ENCODE peak calls at places on chromosomes 7 and 10, in four cellular contexts. One of them, this sample, is unnamed. For H3K9me3, the result is how much of the 10 kb centered on the place peaks cover.

GRCh38 chr10:70518695-70519094 is 40.1 kb downstream of the PALD1 start:
- DNase-seq in CD8-positive, alpha-beta memory T cell: no peak
- DNase-seq in CD8-positive, alpha-beta T cell: no peak
- DNase-seq in CD4-positive, alpha-beta memory T cell: no peak
- DNase-seq in this sample: no peak

GRCh38 chr7:124403112-124403511 is 362.5 kb downstream of the GPR37 start:
- DNase-seq in CD8-positive, alpha-beta memory T cell: no peak
- DNase-seq in CD8-positive, alpha-beta T cell: no peak
- DNase-seq in CD4-positive, alpha-beta memory T cell: no peak
- DNase-seq in this sample: no peak

GRCh38 chr7:49597805-49598204 is 175.6 kb upstream of the VWC2 start:
- DNase-seq in CD8-positive, alpha-beta memory T cell: no peak
- DNase-seq in CD8-positive, alpha-beta T cell: no peak
- DNase-seq in CD4-positive, alpha-beta memory T cell: no peak
- DNase-seq in this sample: no peak

GRCh38 chr7:107394831-107395230 is 75.0 kb upstream of the GPR22 start:
- DNase-seq in CD8-positive, alpha-beta memory T cell: no peak
- DNase-seq in CD8-positive, alpha-beta T cell: no peak
- DNase-seq in CD4-positive, alpha-beta memory T cell: no peak
- DNase-seq in this sample: no peak

GRCh38 chr7:101614939-101615302 is 14.2 kb downstream of the MYL10 start:
- DNase-seq in CD8-positive, alpha-beta memory T cell: no peak
- DNase-seq in CD8-positive, alpha-beta T cell: no peak
- DNase-seq in CD4-positive, alpha-beta memory T cell: no peak
- DNase-seq in this sample: no peak

GRCh38 chr7:28771901-28772622 is 186.1 kb downstream of the TRIL start:
- DNase-seq in CD8-positive, alpha-beta memory T cell: no peak
- DNase-seq in CD8-positive, alpha-beta T cell: no peak
- DNase-seq in CD4-positive, alpha-beta memory T cell: no peak
- DNase-seq in this sample: no peak

GRCh38 chr7:150428671-150429451 is 21.6 kb upstream of the GIMAP8 start:
- DNase-seq in CD8-positive, alpha-beta memory T cell: no peak
- DNase-seq in CD8-positive, alpha-beta T cell: no peak
- DNase-seq in CD4-positive, alpha-beta memory T cell: no peak
- DNase-seq in this sample: no peak

GRCh38 chr10:9911488-9911887 is 1106.2 kb upstream of the CELF2 start:
- DNase-seq in CD8-positive, alpha-beta memory T cell: no peak
- DNase-seq in CD8-positive, alpha-beta T cell: no peak
- DNase-seq in CD4-positive, alpha-beta memory T cell: no peak
- DNase-seq in this sample: no peak

GRCh38 chr7:69078997-69079769 is 519.1 kb upstream of the AUTS2 start:
- DNase-seq in CD8-positive, alpha-beta memory T cell: no peak
- DNase-seq in CD8-positive, alpha-beta T cell: no peak
- DNase-seq in CD4-positive, alpha-beta memory T cell: no peak
- DNase-seq in this sample: no peak

GRCh38 chr7:145729701-145730100 is 386.9 kb upstream of the CNTNAP2 start:
- DNase-seq in CD8-positive, alpha-beta memory T cell: no peak
- DNase-seq in CD8-positive, alpha-beta T cell: no peak
- DNase-seq in CD4-positive, alpha-beta memory T cell: no peak
- DNase-seq in this sample: no peak

GRCh38 chr7:145737617-145738016 is 379.0 kb upstream of the CNTNAP2 start:
- DNase-seq in CD8-positive, alpha-beta memory T cell: no peak
- DNase-seq in CD8-positive, alpha-beta T cell: no peak
- DNase-seq in CD4-positive, alpha-beta memory T cell: no peak
- DNase-seq in this sample: no peak

GRCh38 chr7:145732521-145732920 is 384.1 kb upstream of the CNTNAP2 start:
- DNase-seq in CD8-positive, alpha-beta memory T cell: no peak
- DNase-seq in CD8-positive, alpha-beta T cell: no peak
- DNase-seq in CD4-positive, alpha-beta memory T cell: no peak
- DNase-seq in this sample: no peak
- H3K9me3 ChIP-seq in CD8-positive, alpha-beta memory T cell: under half
- H3K9me3 ChIP-seq in CD8-positive, alpha-beta T cell: under half
- H3K9me3 ChIP-seq in CD4-positive, alpha-beta memory T cell: under half
- H3K9me3 ChIP-seq in this sample: under half

GRCh38 chr7:50953820-50954219 is 171.1 kb upstream of the GRB10 start:
- DNase-seq in CD8-positive, alpha-beta memory T cell: no peak
- DNase-seq in CD8-positive, alpha-beta T cell: no peak
- DNase-seq in CD4-positive, alpha-beta memory T cell: no peak
- DNase-seq in this sample: no peak
- H3K9me3 ChIP-seq in CD8-positive, alpha-beta memory T cell: under half
- H3K9me3 ChIP-seq in CD8-positive, alpha-beta T cell: under half
- H3K9me3 ChIP-seq in CD4-positive, alpha-beta memory T cell: under half
- H3K9me3 ChIP-seq in this sample: under half

GRCh38 chr7:142908921-142909870 is 23.7 kb upstream of the TRPV6 start:
- DNase-seq in CD8-positive, alpha-beta memory T cell: no peak
- DNase-seq in CD8-positive, alpha-beta T cell: no peak
- DNase-seq in CD4-positive, alpha-beta memory T cell: no peak
- DNase-seq in this sample: no peak

GRCh38 chr7:142905759-142906158 is 20.2 kb upstream of the TRPV6 start:
- DNase-seq in CD8-positive, alpha-beta memory T cell: no peak
- DNase-seq in CD8-positive, alpha-beta T cell: no peak
- DNase-seq in CD4-positive, alpha-beta memory T cell: no peak
- DNase-seq in this sample: no peak

GRCh38 chr7:142908290-142908689 is 22.7 kb upstream of the TRPV6 start:
- DNase-seq in CD8-positive, alpha-beta memory T cell: no peak
- DNase-seq in CD8-positive, alpha-beta T cell: no peak
- DNase-seq in CD4-positive, alpha-beta memory T cell: no peak
- DNase-seq in this sample: no peak

GRCh38 chr7:142904128-142904527 is 18.6 kb upstream of the TRPV6 start:
- DNase-seq in CD8-positive, alpha-beta memory T cell: no peak
- DNase-seq in CD8-positive, alpha-beta T cell: no peak
- DNase-seq in CD4-positive, alpha-beta memory T cell: no peak
- DNase-seq in this sample: no peak

GRCh38 chr7:142906643-142907042 is 21.1 kb upstream of the TRPV6 start:
- DNase-seq in CD8-positive, alpha-beta memory T cell: no peak
- DNase-seq in CD8-positive, alpha-beta T cell: no peak
- DNase-seq in CD4-positive, alpha-beta memory T cell: no peak
- DNase-seq in this sample: no peak
- H3K9me3 ChIP-seq in CD8-positive, alpha-beta memory T cell: under half
- H3K9me3 ChIP-seq in CD8-positive, alpha-beta T cell: under half
- H3K9me3 ChIP-seq in CD4-positive, alpha-beta memory T cell: under half
- H3K9me3 ChIP-seq in this sample: under half

GRCh38 chr10:128373071-128373749 is 247.0 kb upstream of the MKI67 start:
- DNase-seq in CD8-positive, alpha-beta memory T cell: no peak
- DNase-seq in CD8-positive, alpha-beta T cell: no peak
- DNase-seq in CD4-positive, alpha-beta memory T cell: no peak
- DNase-seq in this sample: no peak
- H3K9me3 ChIP-seq in CD8-positive, alpha-beta memory T cell: under half
- H3K9me3 ChIP-seq in CD8-positive, alpha-beta T cell: under half
- H3K9me3 ChIP-seq in CD4-positive, alpha-beta memory T cell: under half
- H3K9me3 ChIP-seq in this sample: under half

GRCh38 chr7:112020800-112021199 is 185.4 kb downstream of the DOCK4 start:
- DNase-seq in CD8-positive, alpha-beta memory T cell: no peak
- DNase-seq in CD8-positive, alpha-beta T cell: no peak
- DNase-seq in CD4-positive, alpha-beta memory T cell: no peak
- DNase-seq in this sample: no peak
- H3K9me3 ChIP-seq in CD8-positive, alpha-beta memory T cell: under half
- H3K9me3 ChIP-seq in CD8-positive, alpha-beta T cell: under half
- H3K9me3 ChIP-seq in CD4-positive, alpha-beta memory T cell: under half
- H3K9me3 ChIP-seq in this sample: under half

GRCh38 chr10:1632141-1632540 is 105.2 kb downstream of the ADARB2 start:
- DNase-seq in CD8-positive, alpha-beta memory T cell: no peak
- DNase-seq in CD8-positive, alpha-beta T cell: no peak
- DNase-seq in CD4-positive, alpha-beta memory T cell: no peak
- DNase-seq in this sample: no peak

GRCh38 chr10:1631282-1631681 is 106.0 kb downstream of the ADARB2 start:
- DNase-seq in CD8-positive, alpha-beta memory T cell: no peak
- DNase-seq in CD8-positive, alpha-beta T cell: no peak
- DNase-seq in CD4-positive, alpha-beta memory T cell: no peak
- DNase-seq in this sample: peak

GRCh38 chr10:1633783-1634182 is 103.5 kb downstream of the ADARB2 start:
- DNase-seq in CD8-positive, alpha-beta memory T cell: no peak
- DNase-seq in CD8-positive, alpha-beta T cell: no peak
- DNase-seq in CD4-positive, alpha-beta memory T cell: no peak
- DNase-seq in this sample: no peak

GRCh38 chr10:1634239-1634638 is 103.1 kb downstream of the ADARB2 start:
- DNase-seq in CD8-positive, alpha-beta memory T cell: no peak
- DNase-seq in CD8-positive, alpha-beta T cell: no peak
- DNase-seq in CD4-positive, alpha-beta memory T cell: no peak
- DNase-seq in this sample: no peak

GRCh38 chr10:1632596-1632995 is 104.7 kb downstream of the ADARB2 start:
- DNase-seq in CD8-positive, alpha-beta memory T cell: no peak
- DNase-seq in CD8-positive, alpha-beta T cell: no peak
- DNase-seq in CD4-positive, alpha-beta memory T cell: no peak
- DNase-seq in this sample: no peak
- H3K9me3 ChIP-seq in CD8-positive, alpha-beta memory T cell: under half
- H3K9me3 ChIP-seq in CD8-positive, alpha-beta T cell: under half
- H3K9me3 ChIP-seq in CD4-positive, alpha-beta memory T cell: under half
- H3K9me3 ChIP-seq in this sample: under half